ENCODE peak calls at places on chromosome 18, in four cellular contexts. J is PC-3, N is BE2C, I is MCF 10A. F is an unnamed sample.

GRCh38 chr18:76567835-76568445 is 72.9 kb upstream of the ZNF516 start:
- DNase-seq in N (no peak), I (no peak), J (no peak), F (no peak)

GRCh38 chr18:12460874-12461273 is 53.1 kb downstream of the PRELID3A start:
- DNase-seq in J (no peak), I (no peak), N (peak; percentile 21), F (no peak)

GRCh38 chr18:54776282-54776977 is 51.8 kb upstream of the RAB27B start:
- DNase-seq in N (peak; percentile 16), I (peak; percentile 98), J (peak; percentile 97), F (peak; percentile 99)

GRCh38 chr18:58364867-58365533 is 263.9 kb downstream of the ALPK2 start:
- DNase-seq in J (peak; percentile 51), I (peak; percentile 16), N (no peak), F (no peak)

GRCh38 chr18:3060667-3061580 is 48.0 kb upstream of the LPIN2 start:
- DNase-seq in I (no peak), N (no peak), J (no peak), F (no peak)

GRCh38 chr18:13375302-13376255 is 157.0 kb downstream of the LDLRAD4 start:
- DNase-seq in N (peak; percentile 36), I (peak; percentile 78), J (peak; percentile 78), F (peak; percentile 56)

GRCh38 chr18:24868760-24869237 is 408.4 kb downstream of the HRH4 start:
- DNase-seq in I (no peak), N (no peak), J (peak; percentile 90), F (peak; percentile 5)

GRCh38 chr18:26419746-26420145 is 128.6 kb downstream of the KCTD1 start:
- DNase-seq in J (no peak), N (peak; percentile 55), I (no peak), F (no peak)

GRCh38 chr18:26097563-26097962 is 7.2 kb upstream of the SS18 start:
- DNase-seq in J (no peak), I (peak; percentile 70), N (no peak), F (peak; percentile 95)

GRCh38 chr18:67425724-67426123 is 90.8 kb downstream of the DSEL start:
- DNase-seq in N (no peak), I (peak; percentile 86), J (peak; percentile 96), F (peak; percentile 99)

F was measured in bronchial epithelial cell.